ENCODE peak calls at places on chromosomes 6 and 20, in nine cellular contexts. B, D, V, Z, Q, W, J, T and N are unnamed samples.

GRCh38 chr20:53869466-53870258 is 200.7 kb downstream of the BCAS1 start:
- DNase-seq in B (peak; percentile 39), D (peak; percentile 52), V (peak; percentile 78), Z (peak; percentile 83), Q (peak; percentile 80), W (peak; percentile 80), J (peak; percentile 50), T (no peak), N (no peak)

GRCh38 chr6:25484900-25485299 is 167.1 kb upstream of the SCGN start:
- DNase-seq in B (no peak), D (no peak), V (no peak), Z (no peak), Q (no peak), W (no peak), J (no peak), T (no peak), N (no peak)

GRCh38 chr6:134663800-134664535 is 285.9 kb downstream of the ALDH8A1 start:
- DNase-seq in B (no peak), D (no peak), V (no peak), Z (no peak), Q (no peak), W (no peak), J (no peak), T (no peak), N (no peak)

GRCh38 chr6:150544793-150545192 is 54.9 kb upstream of the PLEKHG1 start:
- DNase-seq in B (no peak), D (no peak), V (no peak), Z (no peak), Q (no peak), W (no peak), J (no peak), T (no peak), N (no peak)

GRCh38 chr6:27601668-27602254 is 128.9 kb upstream of the ZNF184 start:
- DNase-seq in B (peak; percentile 46), D (no peak), V (no peak), Z (no peak), Q (no peak), W (peak; percentile 45), J (no peak), T (no peak), N (no peak)

GRCh38 chr6:137496909-137497721 is 2.9 kb upstream of the OLIG3 start:
- DNase-seq in B (peak; percentile 71), D (no peak), V (no peak), Z (no peak), Q (no peak), W (no peak), J (no peak), T (no peak), N (no peak)

GRCh38 chr6:167907837-167908681 is 81.3 kb downstream of the AFDN start:
- DNase-seq in B (peak; percentile 27), D (no peak), V (peak; percentile 24), Z (no peak), Q (peak; percentile 22), W (peak; percentile 44), J (no peak), T (no peak), N (peak; percentile 33)

GRCh38 chr20:33757458-33757857 is 25.7 kb downstream of the ZNF341 start:
- DNase-seq in B (no peak), D (no peak), V (no peak), Z (no peak), Q (no peak), W (no peak), J (no peak), T (no peak), N (no peak)

GRCh38 chr6:85490516-85491248 is 40.8 kb downstream of the NT5E start:
- DNase-seq in B (no peak), D (no peak), V (peak; percentile 32), Z (no peak), Q (peak; percentile 16), W (no peak), J (no peak), T (no peak), N (no peak)

GRCh38 chr6:26536571-26537159 is 1.5 kb upstream of the HMGN4 start:
- DNase-seq in B (peak; percentile 48), D (no peak), V (peak; percentile 72), Z (peak; percentile 59), Q (peak; percentile 34), W (peak; percentile 36), J (no peak), T (peak; percentile 14), N (no peak)

GRCh38 chr20:8272758-8273157 is 140.7 kb downstream of the PLCB1 start:
- DNase-seq in B (no peak), D (no peak), V (no peak), Z (no peak), Q (no peak), W (no peak), J (no peak), T (no peak), N (no peak)

GRCh38 chr20:44449864-44450263 is 25.8 kb upstream of the TTPAL start:
- DNase-seq in B (no peak), D (no peak), V (no peak), Z (no peak), Q (no peak), W (no peak), J (no peak), T (no peak), N (no peak)

GRCh38 chr6:35719830-35720733 is 16.8 kb upstream of the ARMC12 start:
- DNase-seq in B (peak; percentile 72), D (no peak), V (no peak), Z (peak; percentile 49), Q (no peak), W (no peak), J (no peak), T (peak; percentile 8), N (no peak)